ENCODE peak calls at places on chromosomes 13 and 19, in six cellular contexts. K is tibial nerve, S is cardiac muscle cell, V is PC-9, G is left ventricle myocardium inferior, O is AG04450. Y is an unnamed sample. For H3K9me3, the result is how much of the 10 kb centered on the place peaks cover.

GRCh38 chr19:7456964-7457541 is 31.8 kb downstream of the PEX11G start:
- DNase-seq in K (no peak), S (no peak), V (peak), G (no peak), O (no peak), Y (peak)

GRCh38 chr19:45086453-45086852 is 6.5 kb upstream of the PPP1R37 start:
- DNase-seq in K (no peak), S (no peak), V (no peak), G (no peak), O (no peak), Y (no peak)

GRCh38 chr13:97385854-97386253 is 48.1 kb upstream of the RAP2A start:
- DNase-seq in K (no peak), S (no peak), V (no peak), G (no peak), O (no peak), Y (peak)

GRCh38 chr13:33644607-33645543 is 173.1 kb upstream of the RFC3 start:
- DNase-seq in K (no peak), S (peak), V (no peak), G (no peak), O (no peak), Y (peak)

GRCh38 chr13:29457299-29457698 is 138.2 kb downstream of the SLC7A1 start:
- DNase-seq in K (no peak), S (peak), V (no peak), G (no peak), O (no peak), Y (peak)

GRCh38 chr13:65943711-65944110 is 1286.4 kb downstream of the PCDH9 start:
- DNase-seq in K (no peak), S (peak), V (no peak), G (no peak), O (no peak), Y (no peak)

GRCh38 chr13:67353891-67354459 is 123.8 kb upstream of the PCDH9 start:
- DNase-seq in K (no peak), S (peak), V (no peak), G (no peak), O (no peak), Y (no peak)

GRCh38 chr13:111373486-111373885 is 53.0 kb downstream of the TEX29 start:
- DNase-seq in K (no peak), S (no peak), V (no peak), G (no peak), O (no peak), Y (no peak)

GRCh38 chr19:46474211-46474610 is 2.8 kb upstream of the PNMA8A start:
- DNase-seq in K (no peak), S (no peak), V (no peak), G (no peak), O (no peak), Y (peak)

GRCh38 chr19:28961772-28962500 is 251.0 kb downstream of the UQCRFS1 start:
- DNase-seq in K (no peak), S (peak), V (no peak), G (no peak), O (no peak), Y (no peak)

GRCh38 chr13:67283602-67284001 is 53.5 kb upstream of the PCDH9 start:
- DNase-seq in K (no peak), S (peak), V (no peak), G (no peak), O (no peak), Y (peak)

GRCh38 chr19:5309438-5310204 is 31.0 kb downstream of the PTPRS start:
- DNase-seq in K (no peak), S (peak), V (no peak), G (no peak), O (no peak), Y (no peak)

GRCh38 chr19:48770223-48770622 is 14.9 kb downstream of the FGF21 start:
- DNase-seq in K (no peak), S (peak), V (peak), G (no peak), O (no peak), Y (peak)

GRCh38 chr13:50229935-50230334 is 214.7 kb downstream of the KCNRG start:
- DNase-seq in K (no peak), S (peak), V (no peak), G (no peak), O (no peak), Y (no peak)

GRCh38 chr19:3413796-3414327 is 47.5 kb downstream of the NFIC start:
- DNase-seq in K (no peak), S (no peak), V (no peak), G (no peak), O (no peak), Y (no peak)

GRCh38 chr19:52138614-52139290 is 986 bp downstream of the ZNF616 start:
- DNase-seq in K (no peak), S (peak), V (no peak), G (no peak), O (no peak), Y (no peak)

GRCh38 chr13:42049454-42049780 is 969 bp downstream of the DGKH start:
- DNase-seq in K (no peak), S (no peak), V (no peak), G (no peak), O (no peak), Y (no peak)

GRCh38 chr19:18423258-18424020 is 4.2 kb downstream of the SSBP4 start:
- DNase-seq in K (no peak), S (no peak), V (no peak), G (no peak), O (no peak), Y (no peak)

GRCh38 chr19:39160889-39161672 is 35.5 kb downstream of the PAK4 start:
- DNase-seq in K (no peak), S (peak), V (no peak), G (no peak), O (no peak), Y (peak)

GRCh38 chr13:100203696-100204367 is 114.9 kb downstream of the PCCA start:
- DNase-seq in K (no peak), S (peak), V (no peak), G (no peak), O (no peak), Y (peak)

GRCh38 chr19:13208131-13208963 is 58.1 kb downstream of the IER2 start:
- DNase-seq in K (peak), S (peak), V (no peak), G (peak), O (peak), Y (no peak)

GRCh38 chr19:38792250-38793111 is 3.5 kb downstream of the LGALS7B start:
- DNase-seq in K (no peak), S (peak), V (no peak), G (peak), O (no peak), Y (no peak)

GRCh38 chr13:95160112-95160906 is 140.9 kb downstream of the ABCC4 start:
- DNase-seq in K (no peak), S (peak), V (no peak), G (no peak), O (peak), Y (no peak)

GRCh38 chr13:49669735-49670309 is 21.5 kb downstream of the EBPL start:
- DNase-seq in K (no peak), S (peak), V (no peak), G (no peak), O (peak), Y (peak)

GRCh38 chr13:101714195-101714594 is 261.7 kb downstream of the ITGBL1 start:
- DNase-seq in K (no peak), S (no peak), V (no peak), G (no peak), O (no peak), Y (no peak)

GRCh38 chr13:36475468-36475867 is 43.2 kb downstream of the CCNA1 start:
- DNase-seq in K (no peak), S (peak), V (peak), G (no peak), O (no peak), Y (peak)

GRCh38 chr13:57409121-57409520 is 222.4 kb upstream of the PCDH17 start:
- DNase-seq in K (no peak), S (no peak), V (no peak), G (no peak), O (no peak), Y (no peak)

GRCh38 chr19:55041627-55042343 is 3.7 kb upstream of the GP6 start:
- DNase-seq in K (no peak), S (no peak), V (no peak), G (no peak), O (no peak), Y (no peak)

GRCh38 chr13:40595693-40596092 is 70.7 kb downstream of the FOXO1 start:
- DNase-seq in K (no peak), S (no peak), V (no peak), G (no peak), O (no peak), Y (peak)

GRCh38 chr19:39645800-39646411 is 9.8 kb upstream of the LGALS16 start:
- DNase-seq in K (no peak), S (peak), V (no peak), G (no peak), O (no peak), Y (no peak)

GRCh38 chr13:83498486-83499190 is 383.6 kb downstream of the SLITRK1 start:
- DNase-seq in K (no peak), S (peak), V (peak), G (no peak), O (no peak), Y (peak)

GRCh38 chr19:48842744-48843162 is 6.5 kb upstream of the HSD17B14 start:
- DNase-seq in K (no peak), S (peak), V (peak), G (no peak), O (no peak), Y (no peak)

GRCh38 chr19:1944916-1945561 is 4.1 kb downstream of the CSNK1G2 start:
- DNase-seq in K (no peak), S (no peak), V (no peak), G (no peak), O (no peak), Y (no peak)
- H3K27ac ChIP-seq in K (no peak), S (no peak), V (no peak), G (no peak), O (no peak), Y (no peak)

GRCh38 chr13:19961924-19962323 is 3.4 kb downstream of the ZMYM2 start:
- DNase-seq in K (no peak), S (no peak), V (no peak), G (no peak), O (no peak), Y (no peak)

GRCh38 chr13:19959831-19960672 is 1.5 kb downstream of the ZMYM2 start:
- DNase-seq in K (peak), S (peak), V (peak), G (peak), O (peak), Y (peak)

GRCh38 chr13:19961484-19961883 is 3.0 kb downstream of the ZMYM2 start:
- DNase-seq in K (no peak), S (no peak), V (no peak), G (no peak), O (no peak), Y (no peak)

GRCh38 chr13:19959141-19959830 is 759 bp downstream of the ZMYM2 start:
- DNase-seq in K (peak), S (peak), V (peak), G (peak), O (no peak), Y (peak)

DNA sequence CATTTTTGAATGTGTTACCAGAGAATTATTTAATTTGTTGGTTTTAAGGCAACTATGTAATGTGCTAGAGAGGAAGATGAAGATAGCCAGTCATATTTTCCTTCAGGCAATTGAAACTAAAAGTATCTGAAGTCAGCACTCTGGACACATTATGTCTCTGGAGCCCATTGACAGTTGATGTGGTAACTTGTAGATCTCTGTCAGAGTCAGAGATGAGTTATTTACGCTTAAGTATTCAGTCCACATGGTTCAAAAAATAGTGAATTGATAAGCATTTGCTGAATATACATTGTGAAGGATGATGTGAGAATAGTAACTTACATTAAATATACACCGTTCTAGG is 2.1 kb downstream of the ZMYM2 start:
- DNase-seq in K (no peak), S (peak), V (no peak), G (no peak), O (no peak), Y (peak)
- H3K4me3 ChIP-seq in K (peak), S (peak), V (peak), G (peak), O (peak), Y (peak)

GRCh38 chr19:34715357-34715756 is 18.7 kb upstream of the ZNF181 start:
- DNase-seq in K (no peak), S (no peak), V (no peak), G (no peak), O (no peak), Y (no peak)
- H3K9me3 ChIP-seq in K (under half), S (under half), V (under half), G (under half), O (under half), Y (under half)

GRCh38 chr19:10717054-10717355 is 874 bp upstream of the DNM2 start:
- DNase-seq in K (no peak), S (no peak), V (no peak), G (no peak), O (no peak), Y (no peak)

GRCh38 chr19:10718205-10719196 is 622 bp downstream of the DNM2 start:
- DNase-seq in K (no peak), S (peak), V (no peak), G (peak), O (no peak), Y (peak)

GRCh38 chr19:10717356-10718204 is at the start of gene DNM2:
- DNase-seq in K (peak), S (peak), V (peak), G (peak), O (peak), Y (peak)

GRCh38 chr19:10719466-10719961 is 1.6 kb downstream of the DNM2 start:
- DNase-seq in K (no peak), S (no peak), V (no peak), G (no peak), O (no peak), Y (no peak)

DNA sequence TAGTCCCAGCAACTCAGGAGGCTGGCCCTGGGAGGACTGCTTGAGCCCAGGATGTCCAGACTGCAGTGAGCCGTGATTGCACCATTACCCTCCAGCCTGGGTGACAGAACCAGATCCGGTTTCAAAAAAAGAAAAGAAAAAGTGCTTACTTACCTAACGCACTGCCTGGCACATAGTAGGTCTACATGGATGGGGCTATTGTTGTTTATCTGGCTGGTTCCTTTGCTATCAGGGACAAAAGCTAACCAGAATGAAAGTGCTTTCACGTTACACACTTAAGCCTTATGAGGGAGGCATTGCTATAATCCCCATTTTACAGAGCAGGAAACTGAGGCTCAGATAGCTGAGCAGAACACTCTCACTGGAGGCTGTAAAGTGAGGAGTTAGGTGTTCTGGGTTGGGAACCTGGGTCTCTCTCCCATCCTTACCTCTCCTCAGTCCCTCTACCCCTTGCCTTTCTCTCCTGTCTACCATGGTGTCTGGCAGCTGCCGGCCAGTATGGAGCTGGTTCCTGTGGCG is 2.8 kb downstream of the DNM2 start:
- DNase-seq in K (no peak), S (no peak), V (no peak), G (no peak), O (no peak), Y (no peak)
- H3K27ac ChIP-seq in K (no peak), S (no peak), V (no peak), G (peak), O (no peak), Y (no peak)

DNA sequence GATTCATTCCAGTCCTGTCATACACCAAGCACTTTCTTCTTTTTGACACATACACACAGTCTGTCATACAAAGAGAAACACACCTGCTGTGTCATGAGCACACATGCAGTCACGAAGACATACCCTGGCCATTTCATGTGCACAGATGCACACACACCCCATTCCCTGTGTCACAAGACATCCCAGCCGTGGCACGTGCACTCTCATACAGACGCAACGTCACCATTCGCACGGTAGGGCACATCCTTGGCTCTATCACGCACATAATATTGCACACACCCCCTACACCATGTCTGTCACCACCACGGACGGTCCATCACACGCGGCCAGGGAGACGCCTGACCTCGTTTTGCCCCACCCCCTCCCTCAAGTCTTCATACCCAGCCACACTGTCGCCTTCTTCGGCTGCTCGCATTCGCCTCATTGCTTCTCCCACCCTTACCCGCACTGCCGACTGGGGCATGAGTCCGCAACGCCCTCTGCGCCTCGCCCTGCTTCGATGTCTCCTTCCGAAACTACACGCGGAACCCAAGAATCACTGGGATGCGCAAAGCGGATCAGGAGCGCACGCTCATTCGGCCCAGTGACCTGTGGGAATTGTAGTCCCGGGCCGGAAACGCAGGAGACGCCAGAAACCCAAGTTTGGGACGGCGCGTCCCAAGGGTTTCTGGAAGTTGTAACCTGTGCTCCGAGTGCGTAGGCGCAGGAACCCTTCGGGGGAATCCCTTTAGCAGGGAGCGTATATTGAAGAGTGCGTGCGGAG is 6.8 kb upstream of the ZNF283 start:
- DNase-seq in K (no peak), S (peak), V (no peak), G (peak), O (peak), Y (peak)
- H3K4me3 ChIP-seq in K (peak), S (no peak), V (no peak), G (peak), O (peak), Y (peak)

GRCh38 chr13:22821589-22821988 is 359.2 kb upstream of the SGCG start:
- DNase-seq in K (no peak), S (no peak), V (no peak), G (no peak), O (no peak), Y (no peak)
- H3K9me3 ChIP-seq in K (under half), S (under half), V (under half), G (under half), O (under half), Y (under half)

GRCh38 chr13:112992931-112993700 is 24.1 kb downstream of the MCF2L start:
- DNase-seq in K (no peak), S (no peak), V (no peak), G (no peak), O (no peak), Y (no peak)

GRCh38 chr13:112994084-112994780 is 25.2 kb downstream of the MCF2L start:
- DNase-seq in K (no peak), S (no peak), V (no peak), G (no peak), O (no peak), Y (peak)

GRCh38 chr13:112990783-112991182 is 21.8 kb downstream of the MCF2L start:
- DNase-seq in K (no peak), S (no peak), V (peak), G (no peak), O (no peak), Y (peak)

GRCh38 chr13:112994781-112995355 is 25.9 kb downstream of the MCF2L start:
- DNase-seq in K (no peak), S (no peak), V (no peak), G (no peak), O (no peak), Y (no peak)

DNA sequence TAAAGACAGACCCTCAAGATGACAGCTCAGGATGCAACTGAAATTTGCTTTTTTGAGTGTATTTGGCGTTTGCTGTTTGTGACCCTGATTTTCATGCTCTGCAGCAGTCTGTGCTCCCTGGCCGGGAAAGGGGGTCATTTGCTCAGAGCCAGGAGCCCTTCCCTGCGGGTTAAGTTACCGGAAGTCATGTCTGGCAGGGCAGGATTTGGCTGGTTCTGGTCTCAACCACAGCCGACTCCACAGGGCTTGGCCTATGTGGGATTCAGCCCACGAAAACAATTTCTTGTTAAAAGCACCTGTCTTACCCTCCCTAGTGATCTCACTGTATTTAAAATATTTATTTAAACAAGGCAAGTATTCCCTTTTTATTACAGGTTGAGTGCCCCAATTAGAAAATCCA is 22.6 kb downstream of the MCF2L start:
- DNase-seq in K (no peak), S (no peak), V (no peak), G (no peak), O (no peak), Y (no peak)
- H3K27ac ChIP-seq in K (no peak), S (no peak), V (no peak), G (no peak), O (no peak), Y (no peak)

Y was measured in mammary epithelial cell.